ENCODE peak calls at places on chromosomes 3 and 15, in ten cellular contexts. One of them, this sample, is unnamed.

GRCh38 chr3:111570404-111571030 is 24.6 kb downstream of the ZBED2 start:
- DNase-seq in mucosa of gallbladder: no peak
- DNase-seq in 8988T: no peak
- DNase-seq in small intestine: no peak
- DNase-seq in T-helper 2 cell: no peak
- DNase-seq in activated naive CD8-positive, alpha-beta T cell treated with anti-CD3 and anti-CD28 coated beads for 36 hours: no peak
- DNase-seq in activated T-cell treated with anti-CD3 and anti-CD28 coated beads, Interleukin-2, amount 50 U/mL, for 48 hours: no peak
- DNase-seq in LoVo: no peak
- DNase-seq in H9: peak; percentile 32
- DNase-seq in coronary artery: no peak
- DNase-seq in this sample: no peak

GRCh38 chr3:194279701-194280360 is 71.3 kb downstream of the CPN2 start:
- DNase-seq in mucosa of gallbladder: no peak
- DNase-seq in 8988T: no peak
- DNase-seq in small intestine: no peak
- DNase-seq in T-helper 2 cell: no peak
- DNase-seq in activated naive CD8-positive, alpha-beta T cell treated with anti-CD3 and anti-CD28 coated beads for 36 hours: no peak
- DNase-seq in activated T-cell treated with anti-CD3 and anti-CD28 coated beads, Interleukin-2, amount 50 U/mL, for 48 hours: no peak
- DNase-seq in LoVo: no peak
- DNase-seq in H9: peak; percentile 15
- DNase-seq in coronary artery: peak; percentile 21
- DNase-seq in this sample: no peak

GRCh38 chr3:100609963-100610362 is 562 bp downstream of the ADGRG7 start:
- DNase-seq in mucosa of gallbladder: no peak
- DNase-seq in 8988T: no peak
- DNase-seq in small intestine: peak; percentile 67
- DNase-seq in T-helper 2 cell: no peak
- DNase-seq in activated naive CD8-positive, alpha-beta T cell treated with anti-CD3 and anti-CD28 coated beads for 36 hours: no peak
- DNase-seq in activated T-cell treated with anti-CD3 and anti-CD28 coated beads, Interleukin-2, amount 50 U/mL, for 48 hours: no peak
- DNase-seq in LoVo: no peak
- DNase-seq in H9: no peak
- DNase-seq in coronary artery: no peak
- DNase-seq in this sample: no peak

GRCh38 chr3:45178131-45179023 is 32.2 kb upstream of the CDCP1 start:
- DNase-seq in mucosa of gallbladder: no peak
- DNase-seq in 8988T: no peak
- DNase-seq in small intestine: no peak
- DNase-seq in T-helper 2 cell: no peak
- DNase-seq in activated naive CD8-positive, alpha-beta T cell treated with anti-CD3 and anti-CD28 coated beads for 36 hours: no peak
- DNase-seq in activated T-cell treated with anti-CD3 and anti-CD28 coated beads, Interleukin-2, amount 50 U/mL, for 48 hours: no peak
- DNase-seq in LoVo: no peak
- DNase-seq in H9: no peak
- DNase-seq in coronary artery: no peak
- DNase-seq in this sample: no peak

GRCh38 chr15:98856540-98856907 is 151.1 kb downstream of the PGPEP1L start:
- DNase-seq in mucosa of gallbladder: no peak
- DNase-seq in 8988T: no peak
- DNase-seq in small intestine: no peak
- DNase-seq in T-helper 2 cell: no peak
- DNase-seq in activated naive CD8-positive, alpha-beta T cell treated with anti-CD3 and anti-CD28 coated beads for 36 hours: no peak
- DNase-seq in activated T-cell treated with anti-CD3 and anti-CD28 coated beads, Interleukin-2, amount 50 U/mL, for 48 hours: no peak
- DNase-seq in LoVo: no peak
- DNase-seq in H9: no peak
- DNase-seq in coronary artery: no peak
- DNase-seq in this sample: no peak

GRCh38 chr3:94413721-94414106 is 350.9 kb downstream of the NSUN3 start:
- DNase-seq in mucosa of gallbladder: no peak
- DNase-seq in 8988T: no peak
- DNase-seq in small intestine: no peak
- DNase-seq in T-helper 2 cell: no peak
- DNase-seq in activated naive CD8-positive, alpha-beta T cell treated with anti-CD3 and anti-CD28 coated beads for 36 hours: no peak
- DNase-seq in activated T-cell treated with anti-CD3 and anti-CD28 coated beads, Interleukin-2, amount 50 U/mL, for 48 hours: no peak
- DNase-seq in LoVo: no peak
- DNase-seq in H9: no peak
- DNase-seq in coronary artery: no peak
- DNase-seq in this sample: no peak

GRCh38 chr3:111311709-111312235 is 230.2 kb upstream of the CD96 start:
- DNase-seq in mucosa of gallbladder: no peak
- DNase-seq in 8988T: no peak
- DNase-seq in small intestine: peak; percentile 47
- DNase-seq in T-helper 2 cell: no peak
- DNase-seq in activated naive CD8-positive, alpha-beta T cell treated with anti-CD3 and anti-CD28 coated beads for 36 hours: no peak
- DNase-seq in activated T-cell treated with anti-CD3 and anti-CD28 coated beads, Interleukin-2, amount 50 U/mL, for 48 hours: no peak
- DNase-seq in LoVo: no peak
- DNase-seq in H9: no peak
- DNase-seq in coronary artery: no peak
- DNase-seq in this sample: no peak

GRCh38 chr15:71649894-71650293 is 160.5 kb upstream of the NR2E3 start:
- DNase-seq in mucosa of gallbladder: no peak
- DNase-seq in 8988T: no peak
- DNase-seq in small intestine: no peak
- DNase-seq in T-helper 2 cell: no peak
- DNase-seq in activated naive CD8-positive, alpha-beta T cell treated with anti-CD3 and anti-CD28 coated beads for 36 hours: no peak
- DNase-seq in activated T-cell treated with anti-CD3 and anti-CD28 coated beads, Interleukin-2, amount 50 U/mL, for 48 hours: no peak
- DNase-seq in LoVo: peak; percentile 64
- DNase-seq in H9: no peak
- DNase-seq in coronary artery: no peak
- DNase-seq in this sample: no peak

GRCh38 chr3:42148982-42149432 is 57.9 kb downstream of the TRAK1 start:
- DNase-seq in mucosa of gallbladder: peak; percentile 86
- DNase-seq in 8988T: no peak
- DNase-seq in small intestine: no peak
- DNase-seq in T-helper 2 cell: no peak
- DNase-seq in activated naive CD8-positive, alpha-beta T cell treated with anti-CD3 and anti-CD28 coated beads for 36 hours: no peak
- DNase-seq in activated T-cell treated with anti-CD3 and anti-CD28 coated beads, Interleukin-2, amount 50 U/mL, for 48 hours: no peak
- DNase-seq in LoVo: no peak
- DNase-seq in H9: peak; percentile 92
- DNase-seq in coronary artery: no peak
- DNase-seq in this sample: no peak

This sample was measured in naive thymus-derived CD8-positive, alpha-beta T cell.